ENCODE peak calls at places on chromosomes 1 and 21, in five cellular contexts. Y is pons, Z is H4, E is AG04450, K is heart left ventricle. L is an unnamed sample.

GRCh38 chr1:174788981-174789380 is 210.8 kb upstream of the CACYBP start:
- DNase-seq in Y (no peak), Z (peak), E (peak), K (no peak), L (no peak)

GRCh38 chr1:222754386-222755139 is 17.6 kb downstream of the FAM177B start:
- DNase-seq in Y (peak), Z (peak), E (peak), K (peak), L (peak)

GRCh38 chr1:88873737-88874374 is 17.5 kb downstream of the GTF2B start:
- DNase-seq in Y (peak), Z (no peak), E (no peak), K (no peak), L (no peak)

GRCh38 chr1:58783090-58783992 is 506 bp downstream of the JUN start:
- DNase-seq in Y (peak), Z (peak), E (no peak), K (peak), L (peak)

GRCh38 chr21:42535602-42536171 is 22.0 kb downstream of the SLC37A1 start:
- DNase-seq in Y (no peak), Z (no peak), E (no peak), K (no peak), L (peak)

GRCh38 chr1:65958561-65959350 is 166.1 kb downstream of the PDE4B start:
- DNase-seq in Y (peak), Z (peak), E (peak), K (no peak), L (peak)

GRCh38 chr1:76921590-76921989 is 54.3 kb downstream of the ST6GALNAC5 start:
- DNase-seq in Y (no peak), Z (no peak), E (no peak), K (no peak), L (no peak)

GRCh38 chr1:176692431-176692830 is 229.5 kb downstream of the PAPPA2 start:
- DNase-seq in Y (peak), Z (no peak), E (no peak), K (peak), L (no peak)

GRCh38 chr1:44108241-44108640 is 10.4 kb upstream of the KLF17 start:
- DNase-seq in Y (no peak), Z (no peak), E (peak), K (no peak), L (no peak)

GRCh38 chr1:226563666-226564065 is 15.1 kb downstream of the STUM start:
- DNase-seq in Y (no peak), Z (no peak), E (no peak), K (no peak), L (no peak)

GRCh38 chr21:36747815-36748381 is 49.0 kb downstream of the SIM2 start:
- DNase-seq in Y (no peak), Z (no peak), E (no peak), K (peak), L (peak)

GRCh38 chr1:114320586-114320985 is 166.9 kb upstream of the SYT6 start:
- DNase-seq in Y (no peak), Z (peak), E (peak), K (no peak), L (peak)

GRCh38 chr1:163596541-163597258 is 274.9 kb downstream of the NUF2 start:
- DNase-seq in Y (no peak), Z (no peak), E (no peak), K (no peak), L (no peak)

GRCh38 chr1:28135910-28136635 is 40.4 kb downstream of the PTAFR start:
- DNase-seq in Y (no peak), Z (no peak), E (no peak), K (no peak), L (no peak)

GRCh38 chr1:93692983-93693591 is 11.4 kb upstream of the BCAR3 start:
- DNase-seq in Y (no peak), Z (peak), E (no peak), K (no peak), L (peak)

GRCh38 chr1:244989813-244990212 is 125.5 kb upstream of the HNRNPU start:
- DNase-seq in Y (no peak), Z (no peak), E (no peak), K (no peak), L (no peak)

GRCh38 chr1:151403612-151404011 is 4.2 kb downstream of the PSMB4 start:
- DNase-seq in Y (no peak), Z (no peak), E (no peak), K (no peak), L (no peak)

GRCh38 chr1:45934947-45935346 is 131.5 kb downstream of the MAST2 start:
- DNase-seq in Y (no peak), Z (no peak), E (no peak), K (no peak), L (no peak)

GRCh38 chr1:7375329-7375728 is 395.8 kb upstream of the VAMP3 start:
- DNase-seq in Y (no peak), Z (no peak), E (no peak), K (peak), L (no peak)

GRCh38 chr21:37071561-37072238 is 1.2 kb downstream of the PIGP start:
- DNase-seq in Y (peak), Z (peak), E (no peak), K (peak), L (peak)

GRCh38 chr1:230641900-230642262 is 400 bp upstream of the COG2 start:
- DNase-seq in Y (no peak), Z (no peak), E (no peak), K (no peak), L (no peak)

GRCh38 chr1:214461305-214461704 is 90.1 kb downstream of the PTPN14 start:
- DNase-seq in Y (no peak), Z (no peak), E (no peak), K (no peak), L (no peak)

GRCh38 chr1:161001537-161001936 is 19.4 kb downstream of the F11R start:
- DNase-seq in Y (no peak), Z (no peak), E (no peak), K (no peak), L (no peak)

GRCh38 chr1:25474439-25475047 is 43.8 kb downstream of the MACO1 start:
- DNase-seq in Y (no peak), Z (no peak), E (no peak), K (no peak), L (no peak)

GRCh38 chr1:178530037-178530402 is 17.1 kb downstream of the TEX35 start:
- DNase-seq in Y (no peak), Z (peak), E (no peak), K (no peak), L (peak)

GRCh38 chr1:244801246-244801645 is 34.2 kb upstream of the COX20 start:
- DNase-seq in Y (peak), Z (peak), E (no peak), K (no peak), L (peak)

GRCh38 chr1:229199892-229200291 is 71.0 kb upstream of the RAB4A start:
- DNase-seq in Y (no peak), Z (peak), E (no peak), K (no peak), L (peak)

GRCh38 chr1:19062258-19063029 is 106.0 kb upstream of the IFFO2 start:
- DNase-seq in Y (no peak), Z (no peak), E (no peak), K (no peak), L (no peak)

GRCh38 chr21:42039911-42040351 is 29.8 kb upstream of the ZBTB21 start:
- DNase-seq in Y (no peak), Z (peak), E (peak), K (no peak), L (peak)

GRCh38 chr1:231431665-231432415 is 9.8 kb upstream of the EGLN1 start:
- DNase-seq in Y (no peak), Z (no peak), E (no peak), K (no peak), L (no peak)

GRCh38 chr1:65147424-65148177 is 402 bp upstream of the AK4 start:
- DNase-seq in Y (no peak), Z (no peak), E (no peak), K (peak), L (peak)